ENCODE peak calls at places on chromosomes 16 and 17, in eight cellular contexts. One of them, this sample, is unnamed.
A peak's percentile ranks its signal among the peaks of the same experiment; 100 is the strongest.

GRCh38 chr16:84557059-84557458 is 52.6 kb upstream of the MEAK7 start:
- DNase-seq in AG04450: no peak
- DNase-seq in caudate nucleus: no peak
- DNase-seq in activated T-cell treated with anti-CD3 and anti-CD28 coated beads for 24 hours: no peak
- DNase-seq in stimulated activated effector memory CD8-positive, alpha-beta T cell treated with anti-CD3 and anti-CD28 coated beads, Interleukin-12 subunit alpha, Interleukin-12 subunit beta, amount 100 ng/mL, for 72 hours: no peak
- DNase-seq in NCI-H1436: no peak
- DNase-seq in SK-N-SH: no peak
- DNase-seq in AG20443: no peak
- DNase-seq in this sample: no peak

GRCh38 chr16:82016964-82017363 is 5.7 kb upstream of the SDR42E1 start:
- DNase-seq in SK-N-SH: no peak
- DNase-seq in activated T-cell treated with anti-CD3 and anti-CD28 coated beads for 24 hours: no peak
- DNase-seq in AG20443: peak; percentile 23
- DNase-seq in stimulated activated effector memory CD8-positive, alpha-beta T cell treated with anti-CD3 and anti-CD28 coated beads, Interleukin-12 subunit alpha, Interleukin-12 subunit beta, amount 100 ng/mL, for 72 hours: no peak
- DNase-seq in NCI-H1436: no peak
- DNase-seq in AG04450: no peak
- DNase-seq in caudate nucleus: no peak
- DNase-seq in this sample: no peak

GRCh38 chr17:7557825-7558543 is 566 bp upstream of the TNFSF13 start:
- DNase-seq in stimulated activated effector memory CD8-positive, alpha-beta T cell treated with anti-CD3 and anti-CD28 coated beads, Interleukin-12 subunit alpha, Interleukin-12 subunit beta, amount 100 ng/mL, for 72 hours: no peak
- DNase-seq in AG20443: peak; percentile 70
- DNase-seq in AG04450: no peak
- DNase-seq in activated T-cell treated with anti-CD3 and anti-CD28 coated beads for 24 hours: no peak
- DNase-seq in NCI-H1436: peak; percentile 29
- DNase-seq in caudate nucleus: peak; percentile 43
- DNase-seq in SK-N-SH: peak; percentile 82
- DNase-seq in this sample: peak; percentile 92

GRCh38 chr16:66475232-66475631 is 48.1 kb downstream of the BEAN1 start:
- DNase-seq in AG20443: no peak
- DNase-seq in caudate nucleus: no peak
- DNase-seq in stimulated activated effector memory CD8-positive, alpha-beta T cell treated with anti-CD3 and anti-CD28 coated beads, Interleukin-12 subunit alpha, Interleukin-12 subunit beta, amount 100 ng/mL, for 72 hours: no peak
- DNase-seq in AG04450: no peak
- DNase-seq in SK-N-SH: no peak
- DNase-seq in NCI-H1436: no peak
- DNase-seq in activated T-cell treated with anti-CD3 and anti-CD28 coated beads for 24 hours: no peak
- DNase-seq in this sample: peak; percentile 31

GRCh38 chr17:81251091-81251942 is 12.2 kb downstream of the NDUFAF8 start:
- DNase-seq in NCI-H1436: peak; percentile 83
- DNase-seq in caudate nucleus: no peak
- DNase-seq in AG04450: no peak
- DNase-seq in stimulated activated effector memory CD8-positive, alpha-beta T cell treated with anti-CD3 and anti-CD28 coated beads, Interleukin-12 subunit alpha, Interleukin-12 subunit beta, amount 100 ng/mL, for 72 hours: no peak
- DNase-seq in AG20443: no peak
- DNase-seq in activated T-cell treated with anti-CD3 and anti-CD28 coated beads for 24 hours: no peak
- DNase-seq in SK-N-SH: no peak
- DNase-seq in this sample: peak; percentile 69

GRCh38 chr16:84505249-84506156 is 1.0 kb upstream of the MEAK7 start:
- DNase-seq in SK-N-SH: no peak
- DNase-seq in stimulated activated effector memory CD8-positive, alpha-beta T cell treated with anti-CD3 and anti-CD28 coated beads, Interleukin-12 subunit alpha, Interleukin-12 subunit beta, amount 100 ng/mL, for 72 hours: no peak
- DNase-seq in AG20443: no peak
- DNase-seq in caudate nucleus: no peak
- DNase-seq in AG04450: no peak
- DNase-seq in activated T-cell treated with anti-CD3 and anti-CD28 coated beads for 24 hours: no peak
- DNase-seq in NCI-H1436: no peak
- DNase-seq in this sample: no peak

GRCh38 chr16:46727630-46728029 is 20.5 kb downstream of the MYLK3 start:
- DNase-seq in AG04450: no peak
- DNase-seq in SK-N-SH: no peak
- DNase-seq in activated T-cell treated with anti-CD3 and anti-CD28 coated beads for 24 hours: no peak
- DNase-seq in caudate nucleus: no peak
- DNase-seq in stimulated activated effector memory CD8-positive, alpha-beta T cell treated with anti-CD3 and anti-CD28 coated beads, Interleukin-12 subunit alpha, Interleukin-12 subunit beta, amount 100 ng/mL, for 72 hours: no peak
- DNase-seq in AG20443: no peak
- DNase-seq in NCI-H1436: no peak
- DNase-seq in this sample: no peak

GRCh38 chr16:13095061-13095460 is 193.7 kb downstream of the SHISA9 start:
- DNase-seq in stimulated activated effector memory CD8-positive, alpha-beta T cell treated with anti-CD3 and anti-CD28 coated beads, Interleukin-12 subunit alpha, Interleukin-12 subunit beta, amount 100 ng/mL, for 72 hours: no peak
- DNase-seq in activated T-cell treated with anti-CD3 and anti-CD28 coated beads for 24 hours: no peak
- DNase-seq in SK-N-SH: no peak
- DNase-seq in NCI-H1436: no peak
- DNase-seq in AG20443: no peak
- DNase-seq in caudate nucleus: no peak
- DNase-seq in AG04450: no peak
- DNase-seq in this sample: no peak

This sample was measured in H7.